ENCODE peak calls at places on chromosomes 7 and 10, in five cellular contexts. F is MM.1S, G is AG04450, W is neural progenitor cell, K is SK-N-SH. X is an unnamed sample.

GRCh38 chr10:5423774-5424173 is 11.4 kb downstream of the NET1 start:
- DNase-seq in W (no peak), G (no peak), K (no peak), F (no peak), X (no peak)

GRCh38 chr10:5645375-5645774 is 21.0 kb downstream of the ASB13 start:
- DNase-seq in W (no peak), F (no peak), K (no peak), G (no peak), X (no peak)

GRCh38 chr7:32616625-32617024 is 121.3 kb downstream of the AVL9 start:
- DNase-seq in W (no peak), F (no peak), G (no peak), K (no peak), X (peak; percentile 32)

GRCh38 chr7:107742678-107743566 is 1.0 kb upstream of the CBLL1 start:
- DNase-seq in W (peak; percentile 80), F (no peak), G (no peak), K (peak; percentile 60), X (peak; percentile 70)

GRCh38 chr7:55441668-55442305 is 76.7 kb downstream of the LANCL2 start:
- DNase-seq in G (peak; percentile 47), F (no peak), K (peak; percentile 75), W (no peak), X (no peak)

GRCh38 chr7:92740713-92741126 is 95.7 kb downstream of the CDK6 start:
- DNase-seq in F (no peak), W (no peak), G (peak; percentile 71), K (no peak), X (no peak)

GRCh38 chr10:70537398-70538194 is 59.0 kb downstream of the PALD1 start:
- DNase-seq in K (no peak), W (peak; percentile 65), G (no peak), F (peak; percentile 14), X (no peak)

GRCh38 chr10:30115391-30116253 is 56.2 kb upstream of the JCAD start:
- DNase-seq in G (no peak), F (no peak), K (no peak), W (peak; percentile 21), X (peak; percentile 31)

GRCh38 chr7:54252256-54253035 is 289.7 kb upstream of the VSTM2A start:
- DNase-seq in F (no peak), G (no peak), W (peak; percentile 2), K (no peak), X (no peak)

GRCh38 chr7:87220734-87221215 is 1.2 kb upstream of the TMEM243 start:
- DNase-seq in K (peak; percentile 42), G (no peak), W (peak; percentile 57), F (peak; percentile 30), X (peak; percentile 47)

GRCh38 chr7:133650487-133651292 is 397.8 kb downstream of the EXOC4 start:
- DNase-seq in W (no peak), F (no peak), G (no peak), K (no peak), X (no peak)

GRCh38 chr10:86798636-86799035 is 42.2 kb downstream of the BMPR1A start:
- DNase-seq in K (no peak), W (no peak), F (peak; percentile 87), G (no peak), X (no peak)

GRCh38 chr10:35172574-35172973 is 45.9 kb downstream of the CREM start:
- DNase-seq in K (no peak), G (no peak), F (no peak), W (no peak), X (no peak)

GRCh38 chr7:94431620-94432295 is 37.1 kb downstream of the COL1A2 start:
- DNase-seq in G (no peak), W (no peak), K (no peak), F (no peak), X (no peak)

GRCh38 chr10:108631332-108631731 is 1292.0 kb downstream of the XPNPEP1 start:
- DNase-seq in G (no peak), K (no peak), W (no peak), F (no peak), X (no peak)

GRCh38 chr10:3980660-3981059 is 195.7 kb upstream of the KLF6 start:
- DNase-seq in F (peak; percentile 23), G (no peak), K (no peak), W (no peak), X (no peak)

GRCh38 chr7:31540786-31541185 is 26.9 kb downstream of the ITPRID1 start:
- DNase-seq in K (no peak), G (no peak), F (no peak), W (no peak), X (no peak)

GRCh38 chr7:94436018-94436604 is 41.4 kb downstream of the COL1A2 start:
- DNase-seq in F (peak; percentile 71), K (peak; percentile 57), G (no peak), W (peak; percentile 85), X (peak; percentile 76)

GRCh38 chr10:104835422-104835821 is 194.3 kb downstream of the SORCS3 start:
- DNase-seq in K (peak; percentile 3), G (no peak), W (no peak), F (no peak), X (no peak)

GRCh38 chr7:74615933-74616780 is 41.4 kb upstream of the GTF2I start:
- DNase-seq in W (no peak), K (no peak), G (no peak), F (peak; percentile 16), X (no peak)

GRCh38 chr7:31083205-31083801 is 31.2 kb downstream of the ADCYAP1R1 start:
- DNase-seq in F (no peak), W (no peak), K (no peak), G (no peak), X (no peak)

GRCh38 chr7:47596502-47597202 is 14.7 kb upstream of the TNS3 start:
- DNase-seq in K (no peak), F (no peak), W (no peak), G (no peak), X (no peak)

DNA sequence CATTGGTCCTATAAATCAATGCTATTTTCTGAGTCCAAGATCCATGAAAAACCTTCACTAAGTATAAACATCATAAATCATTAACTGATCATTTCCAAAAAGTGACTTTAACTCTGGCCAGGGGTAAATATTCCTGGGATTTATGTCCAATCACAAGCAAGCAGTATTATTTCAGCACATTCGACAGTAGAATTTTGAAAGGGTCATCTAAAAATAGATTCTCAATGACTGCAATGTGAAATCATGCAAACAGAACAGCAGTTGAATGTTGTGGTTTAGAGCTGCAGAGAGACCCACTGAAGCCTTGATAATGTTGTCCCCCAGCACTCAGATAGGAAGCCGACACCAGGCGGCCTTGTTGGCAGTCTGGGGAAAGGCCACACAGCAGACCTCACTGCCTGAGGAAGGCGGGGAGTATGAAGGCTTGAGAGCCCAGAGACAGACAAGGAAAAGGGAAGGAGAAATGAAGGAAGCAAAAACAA is 38.1 kb downstream of the FAM107B start:
- DNase-seq in K (no peak), F (peak; percentile 39), W (peak; percentile 30), G (peak; percentile 30), X (no peak)
- TF ChIP-seq CTCF in K (no peak), F (no peak), W (no peak), G (no peak), X (no peak)

DNA sequence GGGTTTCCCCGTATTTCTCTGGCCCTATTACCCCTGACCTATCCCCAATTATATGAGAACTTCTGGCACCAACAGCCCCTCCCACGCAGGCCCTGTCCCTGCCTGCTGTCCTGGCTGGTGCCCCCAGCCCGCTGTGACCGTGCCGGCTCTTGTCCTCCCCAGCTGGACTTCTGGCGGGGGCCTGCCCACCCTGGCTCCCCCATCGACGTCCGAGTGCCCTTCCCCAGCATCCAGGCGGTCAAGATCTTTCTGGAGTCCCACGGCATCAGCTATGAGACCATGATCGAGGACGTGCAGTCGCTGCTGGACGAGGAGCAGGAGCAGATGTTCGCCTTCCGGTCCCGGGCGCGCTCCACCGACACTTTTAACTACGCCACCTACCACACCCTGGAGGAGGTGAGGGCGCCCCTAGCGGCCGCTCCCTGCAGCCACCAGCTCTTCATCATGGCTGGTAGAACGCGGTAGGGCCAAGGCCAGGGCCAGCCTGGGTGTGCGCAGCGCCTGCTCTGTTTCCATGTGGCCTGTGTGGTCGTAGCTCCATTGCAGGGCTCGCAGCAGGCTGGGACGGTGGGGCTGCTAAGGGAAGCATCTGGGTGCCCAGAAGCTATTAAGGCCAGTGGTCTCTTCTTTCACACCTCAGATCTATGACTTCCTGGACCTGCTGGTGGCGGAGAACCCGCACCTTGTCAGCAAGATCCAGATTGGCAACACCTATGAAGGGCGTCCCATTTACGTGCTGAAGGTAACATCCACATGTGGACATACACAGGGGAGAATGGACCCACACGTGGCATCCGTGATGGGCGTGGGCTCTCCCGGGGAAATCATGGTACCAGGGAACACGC is 1.4 kb downstream of the CPA1 start:
- DNase-seq in K (no peak), G (no peak), F (no peak), W (no peak), X (no peak)
- TF ChIP-seq CTCF in K (peak; percentile 11), G (no peak), F (peak; percentile 30), W (peak; percentile 34), X (no peak)

GRCh38 chr10:102375250-102375649 is 20.3 kb upstream of the NFKB2 start:
- DNase-seq in W (no peak), G (no peak), K (no peak), F (no peak), X (no peak)
- TF ChIP-seq CTCF in W (peak; percentile 18), G (no peak), K (no peak), F (no peak), X (no peak)

DNA sequence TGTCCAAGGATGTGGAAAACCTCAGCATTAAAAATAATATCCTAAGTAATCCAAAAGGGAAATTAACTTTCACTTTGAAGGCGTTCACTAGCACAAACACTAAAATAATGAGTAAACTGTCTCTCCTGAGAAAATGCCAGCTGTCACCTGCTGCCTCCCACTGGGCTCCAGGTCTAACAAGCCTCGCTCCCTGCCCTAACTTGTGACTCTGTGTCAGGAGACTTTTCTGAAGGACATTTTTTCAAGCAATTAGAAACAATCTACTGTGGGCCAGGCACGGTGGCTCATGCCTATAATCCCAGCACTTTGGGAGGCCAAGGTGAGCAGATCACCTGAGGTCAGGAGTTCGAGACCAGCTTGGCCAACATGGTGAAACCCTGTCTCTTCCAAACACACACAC is 72.8 kb upstream of the GLCCI1 start:
- DNase-seq in G (no peak), W (no peak), K (no peak), F (no peak), X (no peak)
- TF ChIP-seq CTCF in G (no peak), W (no peak), K (no peak), F (no peak), X (no peak)

DNA sequence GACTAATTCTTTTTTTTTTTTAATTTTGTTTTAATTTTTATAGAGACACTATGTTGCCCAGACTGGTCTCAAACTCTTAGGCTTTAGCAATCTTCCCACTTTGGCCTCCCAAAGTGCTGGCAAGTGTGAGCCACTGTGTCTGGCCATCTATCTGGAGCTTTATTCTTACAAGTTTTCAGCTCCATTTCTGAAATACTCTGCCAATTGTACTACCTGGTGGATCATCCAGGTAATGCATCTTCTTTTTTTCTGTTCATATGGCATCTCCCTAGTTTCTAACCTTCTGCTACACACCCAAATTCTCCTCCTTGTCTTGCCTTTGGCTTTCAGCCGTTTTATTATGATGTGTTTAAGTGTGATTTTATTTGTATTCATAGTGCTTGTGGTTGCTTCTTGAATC is 40.2 kb downstream of the ZNF365 start:
- DNase-seq in W (no peak), F (no peak), G (no peak), K (no peak), X (no peak)
- TF ChIP-seq CTCF in W (peak; percentile 23), F (no peak), G (peak; percentile 20), K (peak; percentile 28), X (no peak)

X was measured in lung.